ENCODE peak calls at places on chromosome 1, in six cellular contexts. O is transverse colon, F is GM12892, L is sigmoid colon, H is H1, P is HL-60. C is an unnamed sample.

GRCh38 chr1:169513208-169513607 is 27.5 kb upstream of the SLC19A2 start:
- DNase-seq in O (no peak), F (no peak), L (no peak), H (no peak), P (peak), C (no peak)

GRCh38 chr1:208387908-208388756 is 143.9 kb upstream of the PLXNA2 start:
- DNase-seq in O (no peak), F (no peak), L (no peak), H (no peak), P (no peak), C (no peak)

GRCh38 chr1:172663726-172664125 is 4.8 kb downstream of the FASLG start:
- DNase-seq in O (no peak), F (no peak), L (no peak), H (no peak), P (no peak), C (no peak)

GRCh38 chr1:82934069-82934468 is 1064.9 kb downstream of the TTLL7 start:
- DNase-seq in O (no peak), F (no peak), L (no peak), H (no peak), P (no peak), C (no peak)

GRCh38 chr1:2402420-2402819 is 9.9 kb downstream of the PEX10 start:
- DNase-seq in O (no peak), F (no peak), L (no peak), H (no peak), P (no peak), C (no peak)

GRCh38 chr1:76238094-76238551 is 163.6 kb downstream of the ST6GALNAC3 start:
- DNase-seq in O (no peak), F (no peak), L (no peak), H (no peak), P (no peak), C (no peak)

GRCh38 chr1:117598489-117598888 is 7.4 kb upstream of the TENT5C start:
- DNase-seq in O (no peak), F (no peak), L (no peak), H (no peak), P (no peak), C (no peak)

GRCh38 chr1:229769809-229770208 is 143.8 kb downstream of the URB2 start:
- DNase-seq in O (no peak), F (no peak), L (no peak), H (no peak), P (no peak), C (no peak)

GRCh38 chr1:60949154-60949825 is 133.1 kb upstream of the NFIA start:
- DNase-seq in O (no peak), F (no peak), L (no peak), H (no peak), P (peak), C (no peak)

GRCh38 chr1:3312894-3313578 is 141.4 kb upstream of the ARHGEF16 start:
- DNase-seq in O (peak), F (no peak), L (peak), H (peak), P (no peak), C (peak)

GRCh38 chr1:67059331-67059730 is 5.4 kb upstream of the SLC35D1 start:
- DNase-seq in O (no peak), F (no peak), L (no peak), H (no peak), P (no peak), C (no peak)

GRCh38 chr1:178530037-178530402 is 17.1 kb downstream of the TEX35 start:
- DNase-seq in O (no peak), F (no peak), L (peak), H (no peak), P (no peak), C (no peak)

GRCh38 chr1:3067671-3068399 is 1.2 kb upstream of the PRDM16 start:
- DNase-seq in O (no peak), F (no peak), L (peak), H (no peak), P (no peak), C (no peak)

GRCh38 chr1:234998174-234998741 is 130.4 kb downstream of the TOMM20 start:
- DNase-seq in O (peak), F (no peak), L (peak), H (no peak), P (no peak), C (peak)

GRCh38 chr1:168485048-168485447 is 58.7 kb downstream of the XCL2 start:
- DNase-seq in O (peak), F (no peak), L (peak), H (no peak), P (no peak), C (no peak)

GRCh38 chr1:22323141-22323845 is 128.4 kb upstream of the ZBTB40 start:
- DNase-seq in O (no peak), F (no peak), L (peak), H (no peak), P (no peak), C (no peak)

GRCh38 chr1:44775930-44776748 is 799 bp downstream of the RPS8 start:
- DNase-seq in O (peak), F (peak), L (no peak), H (no peak), P (peak), C (no peak)

GRCh38 chr1:41673806-41674205 is 189.3 kb upstream of the EDN2 start:
- DNase-seq in O (no peak), F (peak), L (no peak), H (no peak), P (no peak), C (no peak)

GRCh38 chr1:42164551-42165420 is at the start of gene GUCA2A:
- DNase-seq in O (peak), F (no peak), L (peak), H (no peak), P (no peak), C (no peak)

GRCh38 chr1:67639336-67639735 is 45.7 kb upstream of the GADD45A start:
- DNase-seq in O (no peak), F (no peak), L (no peak), H (no peak), P (no peak), C (no peak)

GRCh38 chr1:94542088-94542671 is 621 bp upstream of the F3 start:
- DNase-seq in O (peak), F (no peak), L (peak), H (no peak), P (no peak), C (no peak)

GRCh38 chr1:32696041-32696440 is 6.5 kb downstream of the SYNC start:
- DNase-seq in O (no peak), F (no peak), L (no peak), H (no peak), P (no peak), C (no peak)

GRCh38 chr1:2543543-2544092 is 12.6 kb upstream of the TNFRSF14 start:
- DNase-seq in O (peak), F (no peak), L (no peak), H (no peak), P (no peak), C (no peak)

GRCh38 chr1:245875581-245876263 is 631.4 kb downstream of the SMYD3 start:
- DNase-seq in O (no peak), F (no peak), L (no peak), H (no peak), P (no peak), C (no peak)

GRCh38 chr1:5506634-5507033 is 485.6 kb downstream of the NPHP4 start:
- DNase-seq in O (no peak), F (no peak), L (no peak), H (no peak), P (no peak), C (no peak)

GRCh38 chr1:116919802-116920201 is 10.1 kb downstream of the PTGFRN start:
- DNase-seq in O (peak), F (no peak), L (peak), H (no peak), P (no peak), C (no peak)

GRCh38 chr1:23469372-23469982 is 14.5 kb downstream of the ASAP3 start:
- DNase-seq in O (no peak), F (no peak), L (no peak), H (no peak), P (no peak), C (no peak)

GRCh38 chr1:47805826-47806450 is 191.2 kb downstream of the TRABD2B start:
- DNase-seq in O (no peak), F (no peak), L (no peak), H (no peak), P (no peak), C (no peak)

GRCh38 chr1:180435566-180435965 is 66.8 kb downstream of the ACBD6 start:
- DNase-seq in O (no peak), F (no peak), L (no peak), H (no peak), P (no peak), C (no peak)

GRCh38 chr1:24696756-24697330 is 48.4 kb upstream of the CLIC4 start:
- DNase-seq in O (no peak), F (no peak), L (no peak), H (no peak), P (no peak), C (no peak)

GRCh38 chr1:180580237-180580636 is 21.5 kb downstream of the OVAAL start:
- DNase-seq in O (no peak), F (no peak), L (no peak), H (no peak), P (no peak), C (no peak)

GRCh38 chr1:41726899-41727748 is 191.6 kb downstream of the HIVEP3 start:
- DNase-seq in O (peak), F (peak), L (peak), H (no peak), P (peak), C (no peak)

GRCh38 chr1:230500063-230500462 is 73.9 kb upstream of the PGBD5 start:
- DNase-seq in O (no peak), F (no peak), L (no peak), H (no peak), P (no peak), C (no peak)

GRCh38 chr1:218529691-218530310 is 184.7 kb downstream of the TGFB2 start:
- DNase-seq in O (no peak), F (no peak), L (no peak), H (no peak), P (no peak), C (no peak)

GRCh38 chr1:229841230-229841629 is 215.2 kb downstream of the URB2 start:
- DNase-seq in O (no peak), F (peak), L (no peak), H (no peak), P (no peak), C (no peak)

GRCh38 chr1:30378991-30379581 is 344.3 kb downstream of the MATN1 start:
- DNase-seq in O (no peak), F (no peak), L (peak), H (no peak), P (no peak), C (no peak)

GRCh38 chr1:147851149-147851548 is 51.4 kb upstream of the GJA8 start:
- DNase-seq in O (no peak), F (no peak), L (no peak), H (no peak), P (no peak), C (peak)
- TF ChIP-seq POLR2AphosphoS5 in O (no peak), F (no peak), L (no peak), H (no peak), P (no peak), C (no peak)

DNA sequence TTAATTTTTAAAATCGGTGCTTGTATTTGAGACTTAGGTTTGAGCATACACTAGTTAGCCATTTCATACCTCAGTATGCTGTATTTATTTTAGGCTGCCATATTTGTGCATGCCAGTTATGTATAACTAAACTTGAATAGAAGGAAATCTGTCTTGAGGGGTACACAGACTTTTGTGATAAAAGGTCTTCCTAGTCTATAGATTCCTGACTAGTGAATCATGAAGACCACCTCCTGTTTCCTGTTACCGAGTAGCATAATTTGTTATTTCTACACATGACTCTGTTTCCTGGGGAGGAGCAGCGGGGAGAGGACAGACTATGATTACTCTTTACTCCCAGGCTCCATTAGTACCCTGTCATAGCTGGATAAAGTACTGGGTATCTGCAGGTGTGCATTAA is 316.8 kb upstream of the SNX7 start:
- DNase-seq in O (no peak), F (no peak), L (no peak), H (no peak), P (no peak), C (no peak)
- TF ChIP-seq POLR2AphosphoS5 in O (no peak), F (no peak), L (no peak), H (no peak), P (no peak), C (no peak)

GRCh38 chr1:221865808-221866207 is 123.9 kb upstream of the DUSP10 start:
- DNase-seq in O (no peak), F (no peak), L (no peak), H (no peak), P (no peak), C (no peak)

GRCh38 chr1:221873663-221874062 is 131.8 kb upstream of the DUSP10 start:
- DNase-seq in O (no peak), F (no peak), L (no peak), H (no peak), P (no peak), C (no peak)

GRCh38 chr1:221871056-221871455 is 129.2 kb upstream of the DUSP10 start:
- DNase-seq in O (no peak), F (no peak), L (no peak), H (no peak), P (no peak), C (no peak)

GRCh38 chr1:221869759-221870158 is 127.9 kb upstream of the DUSP10 start:
- DNase-seq in O (no peak), F (no peak), L (no peak), H (no peak), P (no peak), C (no peak)

GRCh38 chr1:221868894-221869293 is 127.0 kb upstream of the DUSP10 start:
- DNase-seq in O (no peak), F (no peak), L (no peak), H (no peak), P (no peak), C (peak)
- TF ChIP-seq POLR2AphosphoS5 in O (no peak), F (no peak), L (no peak), H (no peak), P (no peak), C (no peak)

GRCh38 chr1:8184301-8184700 is 133.6 kb upstream of the SLC45A1 start:
- DNase-seq in O (no peak), F (no peak), L (no peak), H (no peak), P (no peak), C (no peak)
- TF ChIP-seq POLR2AphosphoS5 in O (no peak), F (no peak), L (no peak), H (no peak), P (no peak), C (no peak)

GRCh38 chr1:9730096-9730901 is 78.8 kb downstream of the PIK3CD start:
- DNase-seq in O (peak), F (no peak), L (peak), H (no peak), P (peak), C (no peak)
- TF ChIP-seq POLR2AphosphoS5 in O (no peak), F (peak), L (no peak), H (no peak), P (peak), C (no peak)

GRCh38 chr1:145960468-145961108 is 2.8 kb upstream of the LIX1L start:
- DNase-seq in O (peak), F (no peak), L (peak), H (no peak), P (no peak), C (no peak)
- TF ChIP-seq POLR2AphosphoS5 in O (peak), F (no peak), L (peak), H (peak), P (no peak), C (no peak)

DNA sequence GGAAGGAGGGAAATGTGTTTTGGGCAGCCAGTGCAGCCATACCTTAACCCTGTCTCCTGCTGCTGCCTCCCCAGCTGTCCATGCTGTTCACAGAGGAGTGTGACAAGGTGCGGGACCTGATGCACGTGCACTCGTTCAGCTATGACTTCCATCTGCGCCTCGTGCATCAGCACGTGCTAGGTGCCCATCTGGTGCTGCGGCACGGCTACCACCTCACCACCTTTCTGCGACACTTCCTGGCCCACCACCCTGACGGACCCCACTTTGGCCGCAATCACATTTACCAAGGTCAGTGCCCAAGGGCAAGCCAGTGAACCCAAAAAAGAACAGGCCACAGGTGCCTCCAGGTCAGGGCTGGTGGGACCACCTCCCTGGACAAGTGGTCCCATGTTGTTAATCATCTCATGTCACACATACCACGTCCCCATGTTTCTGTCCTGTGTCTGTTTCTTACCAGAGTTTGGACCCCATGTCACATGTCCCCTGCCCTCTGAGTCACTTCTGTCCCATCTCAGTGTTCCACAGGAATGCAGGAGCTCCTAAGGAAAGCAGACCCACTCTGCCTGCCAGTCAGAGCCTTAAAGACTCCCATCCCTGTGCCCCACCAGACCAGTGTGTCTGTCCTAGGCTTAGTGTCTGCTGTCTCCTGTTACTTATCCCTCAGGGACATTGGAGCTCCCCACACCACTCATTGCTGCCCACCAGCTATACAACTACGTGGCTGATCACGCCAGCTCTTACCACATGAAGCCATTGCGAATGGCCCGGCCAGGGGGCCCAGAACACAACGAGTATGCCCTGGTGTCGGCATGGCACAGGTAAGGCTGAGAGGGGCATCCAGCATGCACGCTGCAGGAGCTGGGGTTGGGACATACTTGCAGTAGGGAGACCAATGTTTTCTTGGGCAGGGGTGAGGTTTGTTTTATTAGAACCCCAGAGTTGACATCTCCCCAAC is 6.6 kb downstream of the HYI start:
- DNase-seq in O (peak), F (no peak), L (peak), H (no peak), P (no peak), C (no peak)
- TF ChIP-seq POLR2AphosphoS5 in O (no peak), F (no peak), L (no peak), H (no peak), P (no peak), C (no peak)

GRCh38 chr1:198725090-198725489 is 86.2 kb downstream of the PTPRC start:
- DNase-seq in O (no peak), F (no peak), L (no peak), H (no peak), P (no peak), C (no peak)
- TF ChIP-seq POLR2AphosphoS5 in O (no peak), F (no peak), L (no peak), H (no peak), P (no peak), C (no peak)

GRCh38 chr1:56452027-56453011 is 127.0 kb downstream of the PLPP3 start:
- DNase-seq in O (no peak), F (no peak), L (peak), H (no peak), P (no peak), C (no peak)
- TF ChIP-seq POLR2AphosphoS5 in O (peak), F (no peak), L (no peak), H (no peak), P (no peak), C (no peak)